ENCODE peak calls at places on chromosomes 2 and 18, in six cellular contexts. Z is lung, A is AG04449, Q is stomach, T is left lung, U is left ventricle myocardium inferior. M is an unnamed sample.

GRCh38 chr2:65142515-65142914 is 12.6 kb upstream of the RAB1A start:
- DNase-seq in Z (no peak), U (no peak), Q (no peak), A (no peak), T (no peak), M (no peak)

GRCh38 chr2:190607014-190607597 is 41.8 kb upstream of the NAB1 start:
- DNase-seq in Z (no peak), Q (no peak), A (peak), T (no peak), U (no peak), M (no peak)

GRCh38 chr2:163319006-163319405 is 416.8 kb downstream of the FIGN start:
- DNase-seq in Q (no peak), T (no peak), Z (no peak), U (no peak), A (no peak), M (no peak)

GRCh38 chr2:102708847-102709559 is 52.8 kb upstream of the TMEM182 start:
- DNase-seq in A (no peak), Q (no peak), Z (no peak), T (no peak), U (no peak), M (no peak)

GRCh38 chr2:45210466-45211195 is 201.4 kb upstream of the SIX2 start:
- DNase-seq in A (no peak), Q (no peak), U (no peak), Z (peak), T (no peak), M (no peak)

GRCh38 chr18:77114564-77115391 is 17.8 kb downstream of the MBP start:
- DNase-seq in Z (peak), T (peak), U (peak), A (peak), Q (peak), M (peak)

GRCh38 chr18:50154420-50154819 is 40.5 kb downstream of the MYO5B start:
- DNase-seq in T (no peak), U (no peak), A (no peak), Q (no peak), Z (no peak), M (no peak)

GRCh38 chr2:187451510-187451909 is 3.5 kb upstream of the CALCRL start:
- DNase-seq in Q (no peak), A (no peak), T (no peak), Z (no peak), U (no peak), M (no peak)

GRCh38 chr2:237434916-237435315 is 21.0 kb upstream of the COL6A3 start:
- DNase-seq in T (no peak), Q (no peak), Z (no peak), A (peak), U (no peak), M (no peak)

GRCh38 chr2:43251171-43251731 is 24.8 kb upstream of the ZFP36L2 start:
- DNase-seq in U (no peak), Z (no peak), A (peak), Q (no peak), T (no peak), M (no peak)

GRCh38 chr2:236637691-236638569 is 68.3 kb downstream of the ACKR3 start:
- DNase-seq in Z (no peak), U (no peak), Q (no peak), A (no peak), T (no peak), M (peak)

GRCh38 chr2:50438293-50438692 is 593.6 kb downstream of the NRXN1 start:
- DNase-seq in Q (no peak), U (no peak), Z (no peak), T (no peak), A (no peak), M (no peak)

GRCh38 chr2:97095661-97096060 is 979 bp upstream of the FAHD2B start:
- DNase-seq in U (no peak), Z (no peak), T (no peak), A (no peak), Q (no peak), M (no peak)

GRCh38 chr2:106900130-106900529 is 14.2 kb upstream of the ST6GAL2 start:
- DNase-seq in Z (no peak), A (no peak), T (no peak), Q (no peak), U (no peak), M (no peak)

GRCh38 chr2:39107156-39107555 is 13.7 kb downstream of the SOS1 start:
- DNase-seq in U (no peak), T (no peak), Z (no peak), Q (no peak), A (no peak), M (no peak)

GRCh38 chr2:7825591-7826312 is 856.1 kb upstream of the ID2 start:
- DNase-seq in T (no peak), U (no peak), A (no peak), Q (no peak), Z (peak), M (no peak)

GRCh38 chr2:128596453-128597430 is 278.1 kb upstream of the HS6ST1 start:
- DNase-seq in Q (peak), U (no peak), T (no peak), A (no peak), Z (no peak), M (peak)

GRCh38 chr2:233063269-233063975 is 3.3 kb downstream of the INPP5D start:
- DNase-seq in Q (peak), A (no peak), T (no peak), U (no peak), Z (no peak), M (peak)

GRCh38 chr2:58757971-58758370 is 516.8 kb upstream of the FANCL start:
- DNase-seq in T (no peak), Q (no peak), Z (no peak), A (no peak), U (no peak), M (no peak)

GRCh38 chr2:235026649-235027557 is 75.1 kb downstream of the SH3BP4 start:
- DNase-seq in U (peak), Q (peak), A (no peak), Z (peak), T (no peak), M (no peak)

GRCh38 chr2:46806526-46806925 is 109.1 kb downstream of the MCFD2 start:
- DNase-seq in T (no peak), Q (no peak), Z (no peak), A (no peak), U (no peak), M (no peak)

GRCh38 chr2:165790461-165790860 is 3.6 kb downstream of the GALNT3 start:
- DNase-seq in Z (no peak), A (no peak), U (no peak), T (no peak), Q (no peak), M (no peak)

GRCh38 chr2:26914286-26914962 is 56.0 kb upstream of the MAPRE3 start:
- DNase-seq in A (no peak), Z (no peak), Q (no peak), U (no peak), T (no peak), M (peak)

GRCh38 chr18:77132369-77133050 is at the start of gene MBP:
- DNase-seq in Q (peak), A (no peak), T (peak), U (peak), Z (peak), M (no peak)

GRCh38 chr18:49812321-49813070 is 837 bp downstream of the ACAA2 start:
- DNase-seq in Z (no peak), U (no peak), A (no peak), T (no peak), Q (no peak), M (no peak)

GRCh38 chr2:101127319-101128056 is 23.7 kb downstream of the TBC1D8 start:
- DNase-seq in Q (no peak), T (no peak), A (no peak), U (no peak), Z (no peak), M (no peak)

GRCh38 chr18:77067315-77068061 is 65.1 kb downstream of the MBP start:
- DNase-seq in Q (peak), A (no peak), U (peak), T (peak), Z (no peak), M (no peak)

GRCh38 chr2:12718662-12719399 is 2.1 kb downstream of the TRIB2 start:
- DNase-seq in T (no peak), U (no peak), A (no peak), Z (no peak), Q (no peak), M (no peak)

GRCh38 chr2:46967990-46968647 is 52.5 kb upstream of the MCFD2 start:
- DNase-seq in A (no peak), Z (peak), U (peak), Q (peak), T (peak), M (no peak)

GRCh38 chr2:177429688-177430325 is 37.2 kb downstream of the AGPS start:
- DNase-seq in T (peak), U (no peak), Q (no peak), A (peak), Z (no peak), M (no peak)

GRCh38 chr2:159206736-159207380 is 79.6 kb downstream of the WDSUB1 start:
- DNase-seq in T (no peak), Q (no peak), Z (no peak), A (no peak), U (no peak), M (no peak)

GRCh38 chr2:202171246-202171833 is 67.1 kb downstream of the SUMO1 start:
- DNase-seq in T (no peak), Z (no peak), A (no peak), Q (no peak), U (no peak), M (no peak)
- H3K4me3 ChIP-seq in T (no peak), Z (no peak), A (peak), Q (peak), U (peak), M (no peak)

GRCh38 chr2:116749994-116750393 is 1064.5 kb upstream of the DDX18 start:
- DNase-seq in Q (no peak), Z (no peak), U (no peak), A (no peak), T (no peak), M (no peak)

GRCh38 chr2:116747103-116747502 is 1067.4 kb upstream of the DDX18 start:
- DNase-seq in Q (no peak), U (no peak), T (no peak), Z (no peak), A (no peak), M (no peak)
- TF ChIP-seq CTCF in Q (no peak), U (no peak), T (no peak), Z (no peak), A (no peak), M (no peak)

GRCh38 chr18:8718401-8718913 is 13.1 kb downstream of the MTCL1 start:
- DNase-seq in Z (no peak), Q (no peak), U (no peak), T (no peak), A (no peak), M (peak)

GRCh38 chr18:8719192-8719591 is 13.8 kb downstream of the MTCL1 start:
- DNase-seq in A (no peak), T (no peak), U (no peak), Q (no peak), Z (no peak), M (no peak)

GRCh38 chr18:8721716-8722115 is 16.4 kb downstream of the MTCL1 start:
- DNase-seq in Q (no peak), A (no peak), Z (no peak), U (no peak), T (no peak), M (no peak)

GRCh38 chr18:8721094-8721669 is 15.8 kb downstream of the MTCL1 start:
- DNase-seq in Q (no peak), T (no peak), A (no peak), Z (no peak), U (no peak), M (peak)

DNA sequence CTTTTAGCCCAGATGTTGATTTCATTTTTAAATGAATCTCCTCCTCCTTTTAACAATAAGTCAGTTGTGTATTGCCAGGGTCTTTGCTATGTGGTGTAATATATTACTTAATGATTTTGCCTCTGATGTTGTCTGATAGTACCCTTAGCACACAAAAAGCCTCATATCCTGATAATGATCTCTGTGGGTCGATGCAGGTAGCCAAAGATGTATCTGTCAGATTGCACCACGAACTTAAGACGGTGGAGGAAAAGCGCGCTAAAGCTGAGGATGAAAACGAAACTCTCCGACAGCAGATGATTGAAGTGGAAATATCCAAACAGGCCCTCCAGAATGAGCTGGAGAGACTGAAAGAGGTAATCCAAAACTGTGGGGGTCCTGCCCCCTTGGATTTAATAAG is 14.8 kb downstream of the MTCL1 start:
- DNase-seq in Z (no peak), Q (no peak), T (no peak), A (no peak), U (no peak), M (no peak)
- H3K4me3 ChIP-seq in Z (no peak), Q (no peak), T (no peak), A (no peak), U (no peak), M (no peak)

DNA sequence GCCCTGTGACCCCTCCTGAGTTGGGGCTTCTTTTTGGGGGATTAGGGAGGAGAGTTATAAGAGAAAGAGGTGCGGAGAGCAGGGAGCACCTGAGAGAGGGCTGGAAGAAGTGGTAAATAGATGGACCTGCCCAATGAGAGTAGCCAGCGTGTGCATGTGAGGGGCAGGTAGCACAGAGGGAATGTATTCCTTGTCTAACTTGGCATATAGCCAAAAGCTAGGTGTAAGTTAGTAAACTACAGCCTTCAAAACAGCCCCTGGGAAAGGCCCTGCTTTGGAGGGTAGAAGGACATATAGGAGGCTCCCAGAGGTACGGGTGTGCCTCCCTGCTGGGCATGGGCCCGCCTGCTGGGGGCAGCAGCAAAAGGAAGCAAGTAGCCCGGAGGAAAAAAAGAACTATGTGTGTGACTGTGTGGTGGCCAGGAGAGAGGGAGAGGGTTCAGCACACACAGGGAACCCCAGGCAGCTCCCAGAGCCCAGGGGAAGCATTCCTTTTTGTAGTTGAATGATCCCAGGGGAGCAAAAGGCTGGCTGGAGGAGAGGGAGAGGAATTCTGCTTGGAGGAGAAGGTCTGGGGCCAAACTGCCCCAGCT is 48.0 kb downstream of the TCF7L1 start:
- DNase-seq in A (no peak), U (no peak), Q (no peak), Z (no peak), T (no peak), M (no peak)
- TF ChIP-seq CTCF in A (peak), U (peak), Q (no peak), Z (no peak), T (no peak), M (no peak)

DNA sequence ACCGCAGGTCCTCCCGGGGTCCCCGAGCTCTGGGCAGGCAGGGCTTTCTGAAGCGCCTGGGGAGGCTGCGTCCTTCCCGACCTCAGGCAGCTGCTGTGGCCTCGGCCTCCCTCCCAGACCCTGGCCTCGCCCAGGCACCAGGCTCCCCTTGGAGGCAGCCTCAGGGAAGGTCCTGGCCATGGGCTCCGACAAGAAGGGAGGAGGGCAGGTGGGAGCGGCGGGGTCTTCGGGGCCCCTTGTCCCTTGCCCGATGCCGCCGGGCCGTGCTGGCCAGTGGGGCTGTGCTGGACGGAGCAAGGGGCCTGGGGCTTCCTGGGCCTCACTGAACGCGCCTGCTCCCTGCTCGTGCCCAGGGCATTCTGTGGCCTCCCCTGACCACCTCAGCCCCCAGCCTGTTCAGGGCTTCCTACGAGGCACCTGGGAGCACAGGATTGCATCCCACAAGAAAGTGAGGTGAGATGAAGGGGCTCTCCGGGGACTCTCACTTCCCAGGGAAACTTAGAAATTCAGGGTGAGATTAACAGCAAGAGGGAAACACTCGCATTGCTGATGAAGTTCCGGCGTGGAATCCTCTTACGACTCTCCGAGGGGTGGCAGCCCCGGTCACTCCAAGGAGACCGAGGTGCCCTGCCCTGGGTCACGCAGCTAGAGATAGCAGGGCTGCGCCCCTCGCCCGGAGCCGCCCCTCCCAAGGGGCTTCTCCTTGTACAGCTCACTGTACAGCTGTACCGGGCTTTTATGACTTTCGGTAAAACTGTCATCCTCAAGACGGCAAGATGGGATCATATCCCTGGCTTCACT is 792 bp downstream of the MFSD2B start:
- DNase-seq in T (no peak), Z (no peak), U (no peak), A (no peak), Q (no peak), M (no peak)
- H3K4me3 ChIP-seq in T (no peak), Z (no peak), U (peak), A (peak), Q (peak), M (peak)

GRCh38 chr2:226796840-226797288 is 2.8 kb downstream of the IRS1 start:
- DNase-seq in T (peak), Q (peak), A (no peak), U (peak), Z (no peak), M (no peak)
- TF ChIP-seq CTCF in T (peak), Q (no peak), A (peak), U (peak), Z (no peak), M (peak)

M was measured in vagina.